ENCODE peak calls at places on chromosomes 4 and X, in ten cellular contexts. One of them, this sample, is unnamed.
A peak's percentile ranks its signal among the peaks of the same experiment; 100 is the strongest.

GRCh38 chrX:135273162-135273561 is 21.3 kb downstream of the ETDA start:
- DNase-seq in amniotic epithelial cell: no peak
- DNase-seq in CD4-positive, alpha-beta T cell: no peak
- DNase-seq in dorsolateral prefrontal cortex: no peak
- DNase-seq in RCC 7860: no peak
- DNase-seq in uterus: no peak
- DNase-seq in activated CD4-positive, alpha-beta T cell treated with anti-CD3 and anti-CD28 coated beads for 36 hours: no peak
- DNase-seq in GM18507: no peak
- DNase-seq in Kasumi-1: no peak
- DNase-seq in cardiac muscle cell: no peak
- DNase-seq in this sample: no peak

GRCh38 chr4:168633474-168633873 is 136.6 kb downstream of the PALLD start:
- DNase-seq in cardiac muscle cell: no peak
- DNase-seq in activated CD4-positive, alpha-beta T cell treated with anti-CD3 and anti-CD28 coated beads for 36 hours: no peak
- DNase-seq in GM18507: no peak
- DNase-seq in CD4-positive, alpha-beta T cell: no peak
- DNase-seq in dorsolateral prefrontal cortex: no peak
- DNase-seq in uterus: no peak
- DNase-seq in RCC 7860: no peak
- DNase-seq in Kasumi-1: no peak
- DNase-seq in amniotic epithelial cell: no peak
- DNase-seq in this sample: no peak

GRCh38 chr4:110634320-110635154 is 11.7 kb upstream of the PITX2 start:
- DNase-seq in RCC 7860: no peak
- DNase-seq in activated CD4-positive, alpha-beta T cell treated with anti-CD3 and anti-CD28 coated beads for 36 hours: no peak
- DNase-seq in amniotic epithelial cell: peak; percentile 63
- DNase-seq in uterus: no peak
- DNase-seq in dorsolateral prefrontal cortex: no peak
- DNase-seq in GM18507: no peak
- DNase-seq in Kasumi-1: no peak
- DNase-seq in cardiac muscle cell: no peak
- DNase-seq in CD4-positive, alpha-beta T cell: no peak
- DNase-seq in this sample: no peak

GRCh38 chr4:128061566-128062536 is 739 bp downstream of the LARP1B start:
- DNase-seq in RCC 7860: peak; percentile 51
- DNase-seq in activated CD4-positive, alpha-beta T cell treated with anti-CD3 and anti-CD28 coated beads for 36 hours: peak; percentile 80
- DNase-seq in dorsolateral prefrontal cortex: peak; percentile 64
- DNase-seq in cardiac muscle cell: peak; percentile 76
- DNase-seq in Kasumi-1: peak; percentile 31
- DNase-seq in uterus: peak; percentile 35
- DNase-seq in amniotic epithelial cell: peak; percentile 26
- DNase-seq in CD4-positive, alpha-beta T cell: peak; percentile 40
- DNase-seq in GM18507: peak; percentile 40
- DNase-seq in this sample: peak; percentile 63

GRCh38 chr4:183700407-183700806 is 41.3 kb downstream of the TRAPPC11 start:
- DNase-seq in CD4-positive, alpha-beta T cell: no peak
- DNase-seq in cardiac muscle cell: no peak
- DNase-seq in GM18507: no peak
- DNase-seq in amniotic epithelial cell: no peak
- DNase-seq in Kasumi-1: no peak
- DNase-seq in RCC 7860: no peak
- DNase-seq in uterus: no peak
- DNase-seq in activated CD4-positive, alpha-beta T cell treated with anti-CD3 and anti-CD28 coated beads for 36 hours: no peak
- DNase-seq in dorsolateral prefrontal cortex: no peak
- DNase-seq in this sample: no peak

GRCh38 chr4:21628116-21628515 is 320.5 kb downstream of the KCNIP4 start:
- DNase-seq in Kasumi-1: no peak
- DNase-seq in amniotic epithelial cell: no peak
- DNase-seq in dorsolateral prefrontal cortex: no peak
- DNase-seq in CD4-positive, alpha-beta T cell: no peak
- DNase-seq in cardiac muscle cell: no peak
- DNase-seq in activated CD4-positive, alpha-beta T cell treated with anti-CD3 and anti-CD28 coated beads for 36 hours: no peak
- DNase-seq in RCC 7860: no peak
- DNase-seq in GM18507: no peak
- DNase-seq in uterus: no peak
- DNase-seq in this sample: no peak

GRCh38 chr4:128134925-128135324 is 73.8 kb downstream of the LARP1B start:
- DNase-seq in Kasumi-1: no peak
- DNase-seq in amniotic epithelial cell: no peak
- DNase-seq in uterus: no peak
- DNase-seq in cardiac muscle cell: no peak
- DNase-seq in dorsolateral prefrontal cortex: no peak
- DNase-seq in RCC 7860: no peak
- DNase-seq in CD4-positive, alpha-beta T cell: no peak
- DNase-seq in GM18507: no peak
- DNase-seq in activated CD4-positive, alpha-beta T cell treated with anti-CD3 and anti-CD28 coated beads for 36 hours: no peak
- DNase-seq in this sample: no peak

GRCh38 chrX:40003071-40003981 is 94.4 kb downstream of the BCOR start:
- DNase-seq in dorsolateral prefrontal cortex: no peak
- DNase-seq in amniotic epithelial cell: peak; percentile 62
- DNase-seq in CD4-positive, alpha-beta T cell: no peak
- DNase-seq in cardiac muscle cell: no peak
- DNase-seq in GM18507: no peak
- DNase-seq in uterus: no peak
- DNase-seq in RCC 7860: no peak
- DNase-seq in Kasumi-1: no peak
- DNase-seq in activated CD4-positive, alpha-beta T cell treated with anti-CD3 and anti-CD28 coated beads for 36 hours: no peak
- DNase-seq in this sample: no peak

GRCh38 chr4:10023806-10024205 is 2.5 kb upstream of the SLC2A9 start:
- DNase-seq in cardiac muscle cell: no peak
- DNase-seq in amniotic epithelial cell: no peak
- DNase-seq in CD4-positive, alpha-beta T cell: no peak
- DNase-seq in RCC 7860: no peak
- DNase-seq in activated CD4-positive, alpha-beta T cell treated with anti-CD3 and anti-CD28 coated beads for 36 hours: no peak
- DNase-seq in Kasumi-1: peak; percentile 5
- DNase-seq in uterus: no peak
- DNase-seq in dorsolateral prefrontal cortex: no peak
- DNase-seq in GM18507: no peak
- DNase-seq in this sample: no peak

GRCh38 chr4:70830054-70830453 is 9.6 kb downstream of the GRSF1 start:
- DNase-seq in Kasumi-1: no peak
- DNase-seq in RCC 7860: no peak
- DNase-seq in activated CD4-positive, alpha-beta T cell treated with anti-CD3 and anti-CD28 coated beads for 36 hours: no peak
- DNase-seq in GM18507: no peak
- DNase-seq in amniotic epithelial cell: no peak
- DNase-seq in dorsolateral prefrontal cortex: no peak
- DNase-seq in uterus: no peak
- DNase-seq in CD4-positive, alpha-beta T cell: no peak
- DNase-seq in cardiac muscle cell: no peak
- DNase-seq in this sample: no peak

GRCh38 chr4:105631818-105632400 is 76.6 kb downstream of the INTS12 start:
- DNase-seq in Kasumi-1: no peak
- DNase-seq in uterus: no peak
- DNase-seq in GM18507: no peak
- DNase-seq in activated CD4-positive, alpha-beta T cell treated with anti-CD3 and anti-CD28 coated beads for 36 hours: no peak
- DNase-seq in dorsolateral prefrontal cortex: no peak
- DNase-seq in cardiac muscle cell: no peak
- DNase-seq in amniotic epithelial cell: no peak
- DNase-seq in CD4-positive, alpha-beta T cell: no peak
- DNase-seq in RCC 7860: no peak
- DNase-seq in this sample: peak; percentile 39

GRCh38 chr4:180814875-180815417 is 1428.3 kb upstream of the TENM3 start:
- DNase-seq in uterus: no peak
- DNase-seq in RCC 7860: no peak
- DNase-seq in amniotic epithelial cell: no peak
- DNase-seq in CD4-positive, alpha-beta T cell: no peak
- DNase-seq in GM18507: no peak
- DNase-seq in dorsolateral prefrontal cortex: no peak
- DNase-seq in activated CD4-positive, alpha-beta T cell treated with anti-CD3 and anti-CD28 coated beads for 36 hours: no peak
- DNase-seq in cardiac muscle cell: no peak
- DNase-seq in Kasumi-1: no peak
- DNase-seq in this sample: peak; percentile 19

GRCh38 chrX:140918398-140919043 is 83.9 kb upstream of the SPANXB1 start:
- DNase-seq in CD4-positive, alpha-beta T cell: no peak
- DNase-seq in GM18507: no peak
- DNase-seq in Kasumi-1: peak; percentile 30
- DNase-seq in uterus: no peak
- DNase-seq in RCC 7860: peak; percentile 42
- DNase-seq in amniotic epithelial cell: peak; percentile 75
- DNase-seq in dorsolateral prefrontal cortex: no peak
- DNase-seq in cardiac muscle cell: peak; percentile 55
- DNase-seq in activated CD4-positive, alpha-beta T cell treated with anti-CD3 and anti-CD28 coated beads for 36 hours: peak; percentile 52
- DNase-seq in this sample: peak; percentile 79

GRCh38 chrX:39475372-39475771 is 622.4 kb downstream of the BCOR start:
- DNase-seq in Kasumi-1: no peak
- DNase-seq in CD4-positive, alpha-beta T cell: no peak
- DNase-seq in RCC 7860: no peak
- DNase-seq in amniotic epithelial cell: no peak
- DNase-seq in activated CD4-positive, alpha-beta T cell treated with anti-CD3 and anti-CD28 coated beads for 36 hours: no peak
- DNase-seq in cardiac muscle cell: no peak
- DNase-seq in uterus: no peak
- DNase-seq in GM18507: no peak
- DNase-seq in dorsolateral prefrontal cortex: no peak
- DNase-seq in this sample: peak; percentile 0

GRCh38 chrX:31266172-31267076 is 194.6 kb upstream of the FTHL17 start:
- DNase-seq in amniotic epithelial cell: no peak
- DNase-seq in dorsolateral prefrontal cortex: peak; percentile 39
- DNase-seq in activated CD4-positive, alpha-beta T cell treated with anti-CD3 and anti-CD28 coated beads for 36 hours: peak; percentile 31
- DNase-seq in GM18507: peak; percentile 51
- DNase-seq in uterus: peak; percentile 25
- DNase-seq in RCC 7860: peak; percentile 4
- DNase-seq in Kasumi-1: no peak
- DNase-seq in cardiac muscle cell: peak; percentile 72
- DNase-seq in CD4-positive, alpha-beta T cell: no peak
- DNase-seq in this sample: no peak

GRCh38 chr4:6232836-6233785 is 32.8 kb upstream of the JAKMIP1 start:
- DNase-seq in cardiac muscle cell: no peak
- DNase-seq in GM18507: no peak
- DNase-seq in amniotic epithelial cell: no peak
- DNase-seq in dorsolateral prefrontal cortex: no peak
- DNase-seq in Kasumi-1: no peak
- DNase-seq in activated CD4-positive, alpha-beta T cell treated with anti-CD3 and anti-CD28 coated beads for 36 hours: no peak
- DNase-seq in RCC 7860: no peak
- DNase-seq in CD4-positive, alpha-beta T cell: no peak
- DNase-seq in uterus: no peak
- DNase-seq in this sample: no peak

GRCh38 chr4:183588169-183588675 is 70.8 kb downstream of the RWDD4 start:
- DNase-seq in dorsolateral prefrontal cortex: no peak
- DNase-seq in activated CD4-positive, alpha-beta T cell treated with anti-CD3 and anti-CD28 coated beads for 36 hours: no peak
- DNase-seq in Kasumi-1: no peak
- DNase-seq in RCC 7860: no peak
- DNase-seq in GM18507: no peak
- DNase-seq in amniotic epithelial cell: peak; percentile 85
- DNase-seq in uterus: no peak
- DNase-seq in cardiac muscle cell: peak; percentile 50
- DNase-seq in CD4-positive, alpha-beta T cell: no peak
- DNase-seq in this sample: no peak

GRCh38 chrX:103663921-103664320 is 22.6 kb downstream of the MORF4L2 start:
- DNase-seq in uterus: no peak
- DNase-seq in CD4-positive, alpha-beta T cell: no peak
- DNase-seq in activated CD4-positive, alpha-beta T cell treated with anti-CD3 and anti-CD28 coated beads for 36 hours: no peak
- DNase-seq in GM18507: no peak
- DNase-seq in cardiac muscle cell: no peak
- DNase-seq in RCC 7860: no peak
- DNase-seq in Kasumi-1: no peak
- DNase-seq in dorsolateral prefrontal cortex: peak; percentile 5
- DNase-seq in amniotic epithelial cell: no peak
- DNase-seq in this sample: no peak

GRCh38 chr4:10006236-10006603 is 15.1 kb downstream of the SLC2A9 start:
- DNase-seq in amniotic epithelial cell: no peak
- DNase-seq in Kasumi-1: peak; percentile 68
- DNase-seq in cardiac muscle cell: no peak
- DNase-seq in activated CD4-positive, alpha-beta T cell treated with anti-CD3 and anti-CD28 coated beads for 36 hours: no peak
- DNase-seq in RCC 7860: peak; percentile 89
- DNase-seq in dorsolateral prefrontal cortex: no peak
- DNase-seq in CD4-positive, alpha-beta T cell: no peak
- DNase-seq in uterus: peak; percentile 48
- DNase-seq in GM18507: no peak
- DNase-seq in this sample: peak; percentile 51

GRCh38 chrX:42366181-42366580 is 411.8 kb downstream of the PPP1R2C start:
- DNase-seq in GM18507: no peak
- DNase-seq in activated CD4-positive, alpha-beta T cell treated with anti-CD3 and anti-CD28 coated beads for 36 hours: no peak
- DNase-seq in Kasumi-1: no peak
- DNase-seq in amniotic epithelial cell: no peak
- DNase-seq in CD4-positive, alpha-beta T cell: no peak
- DNase-seq in dorsolateral prefrontal cortex: no peak
- DNase-seq in cardiac muscle cell: no peak
- DNase-seq in uterus: no peak
- DNase-seq in RCC 7860: no peak
- DNase-seq in this sample: no peak

GRCh38 chrX:118552501-118552900 is 56.9 kb downstream of the DOCK11 start:
- DNase-seq in uterus: no peak
- DNase-seq in CD4-positive, alpha-beta T cell: no peak
- DNase-seq in dorsolateral prefrontal cortex: no peak
- DNase-seq in GM18507: no peak
- DNase-seq in RCC 7860: peak; percentile 6
- DNase-seq in amniotic epithelial cell: peak; percentile 87
- DNase-seq in cardiac muscle cell: no peak
- DNase-seq in Kasumi-1: peak; percentile 1
- DNase-seq in activated CD4-positive, alpha-beta T cell treated with anti-CD3 and anti-CD28 coated beads for 36 hours: peak; percentile 15
- DNase-seq in this sample: peak; percentile 22

GRCh38 chr4:148007303-148007702 is 275.4 kb downstream of the ARHGAP10 start:
- DNase-seq in cardiac muscle cell: no peak
- DNase-seq in GM18507: no peak
- DNase-seq in uterus: peak; percentile 40
- DNase-seq in Kasumi-1: peak; percentile 47
- DNase-seq in activated CD4-positive, alpha-beta T cell treated with anti-CD3 and anti-CD28 coated beads for 36 hours: no peak
- DNase-seq in CD4-positive, alpha-beta T cell: no peak
- DNase-seq in dorsolateral prefrontal cortex: no peak
- DNase-seq in RCC 7860: peak; percentile 93
- DNase-seq in amniotic epithelial cell: peak; percentile 99
- DNase-seq in this sample: peak; percentile 36

GRCh38 chrX:7654316-7654715 is 188.7 kb upstream of the VCX start:
- DNase-seq in GM18507: no peak
- DNase-seq in Kasumi-1: no peak
- DNase-seq in amniotic epithelial cell: no peak
- DNase-seq in CD4-positive, alpha-beta T cell: no peak
- DNase-seq in dorsolateral prefrontal cortex: no peak
- DNase-seq in uterus: no peak
- DNase-seq in RCC 7860: no peak
- DNase-seq in activated CD4-positive, alpha-beta T cell treated with anti-CD3 and anti-CD28 coated beads for 36 hours: no peak
- DNase-seq in cardiac muscle cell: no peak
- DNase-seq in this sample: no peak

GRCh38 chr4:139574641-139575040 is 18.6 kb upstream of the SETD7 start:
- DNase-seq in dorsolateral prefrontal cortex: no peak
- DNase-seq in amniotic epithelial cell: no peak
- DNase-seq in RCC 7860: no peak
- DNase-seq in GM18507: no peak
- DNase-seq in activated CD4-positive, alpha-beta T cell treated with anti-CD3 and anti-CD28 coated beads for 36 hours: no peak
- DNase-seq in Kasumi-1: no peak
- DNase-seq in cardiac muscle cell: no peak
- DNase-seq in uterus: no peak
- DNase-seq in CD4-positive, alpha-beta T cell: no peak
- DNase-seq in this sample: no peak

GRCh38 chr4:65341557-65341956 is 328.7 kb downstream of the EPHA5 start:
- DNase-seq in amniotic epithelial cell: no peak
- DNase-seq in cardiac muscle cell: no peak
- DNase-seq in activated CD4-positive, alpha-beta T cell treated with anti-CD3 and anti-CD28 coated beads for 36 hours: no peak
- DNase-seq in RCC 7860: no peak
- DNase-seq in CD4-positive, alpha-beta T cell: no peak
- DNase-seq in GM18507: no peak
- DNase-seq in dorsolateral prefrontal cortex: no peak
- DNase-seq in uterus: no peak
- DNase-seq in Kasumi-1: no peak
- DNase-seq in this sample: no peak

GRCh38 chrX:56798866-56799864 is 70.1 kb downstream of the NBDY start:
- DNase-seq in Kasumi-1: no peak
- DNase-seq in cardiac muscle cell: no peak
- DNase-seq in uterus: peak; percentile 51
- DNase-seq in CD4-positive, alpha-beta T cell: no peak
- DNase-seq in amniotic epithelial cell: no peak
- DNase-seq in activated CD4-positive, alpha-beta T cell treated with anti-CD3 and anti-CD28 coated beads for 36 hours: peak; percentile 43
- DNase-seq in dorsolateral prefrontal cortex: peak; percentile 79
- DNase-seq in GM18507: no peak
- DNase-seq in RCC 7860: no peak
- DNase-seq in this sample: no peak

GRCh38 chrX:39201305-39201990 is 400.2 kb downstream of the MID1IP1 start:
- DNase-seq in CD4-positive, alpha-beta T cell: no peak
- DNase-seq in uterus: no peak
- DNase-seq in GM18507: no peak
- DNase-seq in dorsolateral prefrontal cortex: no peak
- DNase-seq in RCC 7860: peak; percentile 63
- DNase-seq in activated CD4-positive, alpha-beta T cell treated with anti-CD3 and anti-CD28 coated beads for 36 hours: peak; percentile 16
- DNase-seq in cardiac muscle cell: no peak
- DNase-seq in Kasumi-1: no peak
- DNase-seq in amniotic epithelial cell: no peak
- DNase-seq in this sample: peak; percentile 33

GRCh38 chrX:22922961-22923360 is 76.8 kb upstream of the DDX53 start:
- DNase-seq in CD4-positive, alpha-beta T cell: no peak
- DNase-seq in dorsolateral prefrontal cortex: no peak
- DNase-seq in cardiac muscle cell: no peak
- DNase-seq in GM18507: no peak
- DNase-seq in Kasumi-1: peak; percentile 37
- DNase-seq in activated CD4-positive, alpha-beta T cell treated with anti-CD3 and anti-CD28 coated beads for 36 hours: no peak
- DNase-seq in uterus: peak; percentile 16
- DNase-seq in amniotic epithelial cell: peak; percentile 92
- DNase-seq in RCC 7860: no peak
- DNase-seq in this sample: peak; percentile 50

This sample was measured in OCI-M1.